ENCODE peak calls at places on chromosomes 16 and 17, in six cellular contexts. D is GM23248; Z is NCI-H460; T is activated T-cell treated with anti-CD3 and anti-CD28 coated beads, Interleukin-2, amount 50 U/mL, for 1 hour; O is fibroblast of villous mesenchyme; R is stimulated activated CD4-positive, alpha-beta T cell treated with anti-CD3 and anti-CD28 coated beads, Interleukin-12 subunit alpha, Interleukin-12 subunit beta, amount 100 ng/mL, for 48 hours. L is an unnamed sample.

GRCh38 chr16:89325861-89326471 is 108.5 kb downstream of the ZNF778 start:
- DNase-seq in D (peak; percentile 92), R (no peak), O (peak; percentile 92), T (no peak), Z (peak; percentile 55), L (peak; percentile 20)

GRCh38 chr16:79360267-79360666 is 240.3 kb downstream of the MAF start:
- DNase-seq in T (no peak), D (no peak), O (no peak), R (no peak), Z (no peak), L (no peak)

GRCh38 chr17:48048321-48049140 is at the start of gene NFE2L1:
- DNase-seq in R (no peak), O (peak; percentile 95), T (no peak), Z (peak; percentile 94), D (peak; percentile 96), L (peak; percentile 95)

GRCh38 chr16:12054396-12054795 is 77.9 kb downstream of the SNX29 start:
- DNase-seq in T (no peak), O (no peak), R (no peak), D (no peak), Z (no peak), L (no peak)

GRCh38 chr17:79082311-79083190 is 7.9 kb downstream of the ENGASE start:
- DNase-seq in R (peak; percentile 43), O (peak; percentile 26), T (peak; percentile 53), D (peak; percentile 54), Z (peak; percentile 49), L (peak; percentile 77)

GRCh38 chr17:40903129-40903847 is 18.2 kb upstream of the KRT20 start:
- DNase-seq in O (peak; percentile 53), D (peak; percentile 78), R (no peak), T (no peak), Z (no peak), L (no peak)

GRCh38 chr17:45877467-45877866 is 16.9 kb upstream of the MAPT start:
- DNase-seq in D (no peak), R (no peak), Z (no peak), O (no peak), T (no peak), L (no peak)

GRCh38 chr16:70759666-70760065 is 41.3 kb downstream of the VAC14 start:
- DNase-seq in R (no peak), Z (no peak), D (no peak), O (no peak), T (no peak), L (no peak)

GRCh38 chr17:48842746-48843145 is 11.9 kb downstream of the CALCOCO2 start:
- DNase-seq in D (no peak), O (peak; percentile 28), R (no peak), T (no peak), Z (no peak), L (no peak)

GRCh38 chr16:89219365-89219764 is 1.9 kb downstream of the ZNF778 start:
- DNase-seq in O (no peak), R (no peak), T (no peak), D (no peak), Z (no peak), L (no peak)

GRCh38 chr16:27110524-27110896 is 43.8 kb downstream of the C16orf82 start:
- DNase-seq in O (no peak), Z (no peak), D (no peak), T (no peak), R (no peak), L (no peak)

GRCh38 chr16:49112754-49113153 is 168.9 kb downstream of the CBLN1 start:
- DNase-seq in R (no peak), D (no peak), T (no peak), O (no peak), Z (no peak), L (no peak)

GRCh38 chr16:695355-696089 is 5.3 kb upstream of the WDR24 start:
- DNase-seq in R (peak; percentile 53), O (no peak), D (peak; percentile 58), T (peak; percentile 80), Z (no peak), L (no peak)

GRCh38 chr17:19338031-19338990 is 24.2 kb downstream of the B9D1 start:
- DNase-seq in R (peak; percentile 60), Z (no peak), D (peak; percentile 48), T (peak; percentile 70), O (peak; percentile 50), L (peak; percentile 13)

GRCh38 chr16:35733278-35733965 is 2274.0 kb downstream of the TP53TG3F start:
- DNase-seq in R (no peak), Z (no peak), T (no peak), O (no peak), D (no peak), L (no peak)

GRCh38 chr16:86401119-86401518 is 109.2 kb upstream of the FOXF1 start:
- DNase-seq in T (no peak), Z (no peak), O (no peak), D (no peak), R (no peak), L (no peak)

GRCh38 chr17:31093866-31094599 is 744 bp upstream of the NF1 start:
- DNase-seq in T (no peak), R (no peak), O (no peak), D (no peak), Z (no peak), L (no peak)

GRCh38 chr17:72594248-72594647 is 473.4 kb downstream of the SOX9 start:
- DNase-seq in R (no peak), T (no peak), Z (no peak), O (no peak), D (no peak), L (no peak)

GRCh38 chr16:82639263-82639662 is 12.5 kb downstream of the CDH13 start:
- DNase-seq in R (no peak), T (no peak), D (no peak), Z (no peak), O (no peak), L (no peak)

GRCh38 chr16:77211880-77212735 is 12.9 kb downstream of the SYCE1L start:
- DNase-seq in O (peak; percentile 12), D (peak; percentile 26), R (peak; percentile 60), T (peak; percentile 79), Z (no peak), L (peak; percentile 61)

GRCh38 chr17:50565559-50566350 is 5.2 kb downstream of the CACNA1G start:
- DNase-seq in T (no peak), D (peak; percentile 42), R (no peak), Z (no peak), O (no peak), L (no peak)

GRCh38 chr16:48409839-48410610 is 24.8 kb upstream of the SIAH1 start:
- DNase-seq in Z (no peak), T (no peak), D (peak; percentile 94), O (peak; percentile 94), R (no peak), L (no peak)

GRCh38 chr16:69481901-69482341 is 57.5 kb downstream of the CYB5B start:
- DNase-seq in R (no peak), D (peak; percentile 90), O (peak; percentile 77), Z (peak; percentile 13), T (no peak), L (no peak)

GRCh38 chr17:75511610-75512575 is 3.4 kb downstream of the CASKIN2 start:
- DNase-seq in Z (no peak), T (no peak), R (no peak), D (no peak), O (no peak), L (peak; percentile 61)

GRCh38 chr16:54783980-54784379 is 146.7 kb upstream of the IRX5 start:
- DNase-seq in R (no peak), Z (no peak), T (no peak), O (no peak), D (no peak), L (no peak)

GRCh38 chr17:53032861-53033271 is 789.9 kb upstream of the KIF2B start:
- DNase-seq in T (no peak), Z (peak; percentile 23), D (peak; percentile 2), R (no peak), O (no peak), L (peak; percentile 43)

GRCh38 chr17:39196820-39197331 is 593 bp downstream of the CACNB1 start:
- DNase-seq in R (no peak), Z (no peak), O (no peak), D (peak; percentile 63), T (no peak), L (no peak)

GRCh38 chr16:64712027-64712426 is 409.8 kb downstream of the CDH11 start:
- DNase-seq in T (no peak), O (peak; percentile 28), Z (no peak), D (no peak), R (no peak), L (no peak)

GRCh38 chr17:44417553-44417952 is 28.1 kb upstream of the ITGA2B start:
- DNase-seq in D (peak; percentile 93), R (no peak), T (no peak), O (peak; percentile 40), Z (no peak), L (no peak)

GRCh38 chr17:64983708-64984107 is 64.4 kb upstream of the LRRC37A3 start:
- DNase-seq in O (no peak), R (no peak), T (no peak), D (no peak), Z (no peak), L (no peak)

GRCh38 chr17:66611397-66611796 is 223.5 kb upstream of the CACNG5 start:
- DNase-seq in O (no peak), Z (no peak), T (no peak), D (no peak), R (no peak), L (no peak)

GRCh38 chr16:66740533-66740932 is 10.9 kb downstream of the DYNC1LI2 start:
- DNase-seq in O (peak; percentile 17), R (no peak), Z (peak; percentile 60), D (peak; percentile 73), T (no peak), L (peak; percentile 17)

L was measured in HAP-1.